ENCODE peak calls at places on chromosomes 3 and 15, in four cellular contexts. One of them, this sample, is unnamed.

GRCh38 chr3:51860703-51861665 is at the start of gene IQCF2:
- DNase-seq in HCT116: no peak
- DNase-seq in HepG2: no peak
- DNase-seq in K562: no peak
- DNase-seq in this sample: no peak

GRCh38 chr3:197809356-197810020 is 18.4 kb downstream of the LRCH3 start:
- DNase-seq in HCT116: no peak
- DNase-seq in HepG2: no peak
- DNase-seq in K562: no peak
- DNase-seq in this sample: no peak

GRCh38 chr15:83611312-83611711 is 42.6 kb upstream of the ADAMTSL3 start:
- DNase-seq in HCT116: no peak
- DNase-seq in HepG2: no peak
- DNase-seq in K562: no peak
- DNase-seq in this sample: no peak

GRCh38 chr15:89776274-89777072 is at the start of gene MESP2:
- DNase-seq in HCT116: peak
- DNase-seq in HepG2: peak
- DNase-seq in K562: peak
- DNase-seq in this sample: no peak

GRCh38 chr3:36907911-36908646 is 36.8 kb downstream of the TRANK1 start:
- DNase-seq in HCT116: no peak
- DNase-seq in HepG2: peak
- DNase-seq in K562: peak
- DNase-seq in this sample: peak

GRCh38 chr3:11699083-11699427 is 55.3 kb upstream of the VGLL4 start:
- DNase-seq in HCT116: no peak
- DNase-seq in HepG2: no peak
- DNase-seq in K562: no peak
- DNase-seq in this sample: no peak

GRCh38 chr3:17544632-17545031 is 197.8 kb downstream of the TBC1D5 start:
- DNase-seq in HCT116: no peak
- DNase-seq in HepG2: no peak
- DNase-seq in K562: no peak
- DNase-seq in this sample: no peak

GRCh38 chr3:127161973-127162579 is 30.9 kb upstream of the PRR23E start:
- DNase-seq in HCT116: no peak
- DNase-seq in HepG2: no peak
- DNase-seq in K562: no peak
- DNase-seq in this sample: no peak

GRCh38 chr3:54670269-54671000 is 257.4 kb downstream of the LRTM1 start:
- DNase-seq in HCT116: no peak
- DNase-seq in HepG2: no peak
- DNase-seq in K562: no peak
- DNase-seq in this sample: no peak

GRCh38 chr3:124281453-124282316 is 289.8 kb upstream of the ROPN1 start:
- DNase-seq in HCT116: no peak
- DNase-seq in HepG2: peak
- DNase-seq in K562: peak
- DNase-seq in this sample: no peak

GRCh38 chr15:27696530-27696929 is 402.6 kb downstream of the OCA2 start:
- DNase-seq in HCT116: no peak
- DNase-seq in HepG2: no peak
- DNase-seq in K562: no peak
- DNase-seq in this sample: no peak

GRCh38 chr15:40843885-40844542 is at the start of gene SPINT1:
- DNase-seq in HCT116: no peak
- DNase-seq in HepG2: no peak
- DNase-seq in K562: peak
- DNase-seq in this sample: no peak

GRCh38 chr15:98160236-98160635 is 199.7 kb downstream of the ARRDC4 start:
- DNase-seq in HCT116: no peak
- DNase-seq in HepG2: no peak
- DNase-seq in K562: no peak
- DNase-seq in this sample: no peak

GRCh38 chr3:9257092-9257491 is 7.6 kb upstream of the SRGAP3 start:
- DNase-seq in HCT116: no peak
- DNase-seq in HepG2: no peak
- DNase-seq in K562: no peak
- DNase-seq in this sample: no peak

GRCh38 chr3:46477756-46478155 is 13.1 kb upstream of the LTF start:
- DNase-seq in HCT116: no peak
- DNase-seq in HepG2: no peak
- DNase-seq in K562: no peak
- DNase-seq in this sample: no peak

GRCh38 chr15:36798789-36799188 is 219.4 kb downstream of the CDIN1 start:
- DNase-seq in HCT116: no peak
- DNase-seq in HepG2: no peak
- DNase-seq in K562: no peak
- DNase-seq in this sample: no peak

GRCh38 chr3:141303481-141304223 is 64.7 kb upstream of the ZBTB38 start:
- DNase-seq in HCT116: peak
- DNase-seq in HepG2: peak
- DNase-seq in K562: peak
- DNase-seq in this sample: peak
- TF ChIP-seq POLR2AphosphoS5 in HCT116: no peak
- TF ChIP-seq POLR2AphosphoS5 in HepG2: no peak
- TF ChIP-seq POLR2AphosphoS5 in K562: no peak
- TF ChIP-seq POLR2AphosphoS5 in this sample: no peak

DNA sequence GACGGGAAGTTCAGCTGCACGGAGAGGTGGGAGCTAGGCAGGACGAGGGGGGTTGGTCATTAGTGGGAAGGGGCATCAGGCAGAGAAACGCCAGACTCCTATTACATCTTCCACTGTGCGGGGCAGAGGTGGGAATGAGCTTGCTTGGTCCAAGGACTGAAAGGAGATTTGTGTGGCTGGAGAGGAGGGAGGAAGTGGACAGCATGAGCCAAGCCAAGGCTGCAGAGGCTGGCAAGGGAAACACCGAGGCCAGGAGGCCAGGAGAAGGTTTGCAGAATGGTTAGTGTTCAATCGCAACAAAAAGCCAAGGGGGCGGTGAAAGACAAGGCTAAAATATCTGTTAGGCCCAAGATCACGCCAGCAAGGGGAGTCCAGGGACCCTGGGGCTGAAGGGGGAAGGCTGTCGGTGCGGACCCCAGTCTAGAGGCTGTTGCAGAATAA is 75.9 kb downstream of the CPN2 start:
- DNase-seq in HCT116: no peak
- DNase-seq in HepG2: no peak
- DNase-seq in K562: no peak
- DNase-seq in this sample: no peak
- TF ChIP-seq TCF7L2 in HCT116: no peak
- TF ChIP-seq TCF7L2 in HepG2: no peak
- TF ChIP-seq TCF7L2 in K562: no peak
- TF ChIP-seq TCF7L2 in this sample: peak

GRCh38 chr3:132539681-132540080 is 57.4 kb upstream of the ACKR4 start:
- DNase-seq in HCT116: no peak
- DNase-seq in HepG2: no peak
- DNase-seq in K562: no peak
- DNase-seq in this sample: no peak

GRCh38 chr3:132538072-132538471 is 59.0 kb upstream of the ACKR4 start:
- DNase-seq in HCT116: no peak
- DNase-seq in HepG2: peak
- DNase-seq in K562: no peak
- DNase-seq in this sample: no peak

GRCh38 chr3:132536442-132537153 is 60.5 kb upstream of the ACKR4 start:
- DNase-seq in HCT116: no peak
- DNase-seq in HepG2: peak
- DNase-seq in K562: peak
- DNase-seq in this sample: no peak

GRCh38 chr3:132537297-132537696 is 59.8 kb upstream of the ACKR4 start:
- DNase-seq in HCT116: no peak
- DNase-seq in HepG2: no peak
- DNase-seq in K562: no peak
- DNase-seq in this sample: no peak

DNA sequence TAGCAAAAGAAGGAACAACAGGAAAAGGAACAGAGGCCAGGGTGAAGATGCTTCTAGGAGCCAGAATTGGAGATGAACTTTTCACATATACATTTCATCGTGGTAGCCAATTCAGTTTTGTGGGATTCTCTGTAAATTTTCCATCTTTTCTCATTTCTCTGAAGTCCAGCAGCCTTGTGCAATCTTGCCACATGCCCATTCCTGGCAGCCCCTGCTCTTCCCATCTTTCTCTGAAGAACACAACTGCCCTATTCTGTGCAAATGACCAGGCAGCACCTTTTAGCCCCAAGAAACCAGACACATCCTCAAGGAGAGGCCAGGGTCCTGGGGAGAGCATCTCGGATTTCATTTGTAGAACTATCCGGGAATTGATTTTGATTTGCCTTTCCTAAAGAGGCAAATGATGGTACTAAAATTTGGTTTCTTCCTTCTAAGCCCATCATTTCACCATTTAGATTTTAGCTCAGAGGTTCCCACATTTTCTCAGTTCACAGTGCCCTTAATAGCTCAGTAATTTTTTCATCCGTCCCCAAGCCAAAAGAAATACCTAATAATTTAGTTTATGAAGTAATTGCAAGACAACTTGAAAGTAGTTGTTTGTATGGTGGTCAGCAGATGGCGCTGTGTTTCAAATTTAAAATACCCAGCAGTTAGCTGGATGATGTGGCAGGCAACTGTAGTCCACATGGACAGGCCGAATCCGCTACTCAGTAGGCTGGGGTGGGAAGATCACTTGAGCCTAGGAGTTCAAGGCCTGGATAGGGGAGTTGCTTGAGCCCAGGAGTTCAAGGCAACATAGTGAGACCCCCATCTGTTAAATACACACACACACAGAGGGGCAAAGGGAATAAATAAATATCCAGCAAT is 61.3 kb upstream of the ACKR4 start:
- DNase-seq in HCT116: peak
- DNase-seq in HepG2: peak
- DNase-seq in K562: peak
- DNase-seq in this sample: peak
- TF ChIP-seq CTCF in HCT116: peak
- TF ChIP-seq CTCF in HepG2: peak
- TF ChIP-seq CTCF in K562: peak
- TF ChIP-seq CTCF in this sample: peak

GRCh38 chr3:193853511-193854219 is 260.7 kb downstream of the OPA1 start:
- DNase-seq in HCT116: no peak
- DNase-seq in HepG2: no peak
- DNase-seq in K562: peak
- DNase-seq in this sample: no peak
- TF ChIP-seq POLR2AphosphoS5 in HCT116: no peak
- TF ChIP-seq POLR2AphosphoS5 in HepG2: no peak
- TF ChIP-seq POLR2AphosphoS5 in K562: peak
- TF ChIP-seq POLR2AphosphoS5 in this sample: no peak

This sample was measured in Panc1.